ENCODE peak calls at places on chromosomes 12 and 14, in five cellular contexts. K is Caco-2, Q is upper lobe of right lung, Y is NB4, F is cardiac muscle cell. E is an unnamed sample.

GRCh38 chr12:19093218-19093617 is 36.3 kb upstream of the PLEKHA5 start:
- DNase-seq in K (no peak), Q (no peak), Y (no peak), F (no peak), E (no peak)

GRCh38 chr12:14167005-14167628 is 185.7 kb upstream of the GRIN2B start:
- DNase-seq in K (peak), Q (no peak), Y (peak), F (peak), E (peak)

GRCh38 chr12:121391619-121392324 is 8.1 kb upstream of the RNF34 start:
- DNase-seq in K (no peak), Q (no peak), Y (peak), F (no peak), E (peak)

GRCh38 chr14:59848671-59849070 is 21.9 kb downstream of the RTN1 start:
- DNase-seq in K (no peak), Q (no peak), Y (no peak), F (no peak), E (no peak)

GRCh38 chr12:65948320-65949008 is 124.2 kb downstream of the HMGA2 start:
- DNase-seq in K (no peak), Q (peak), Y (no peak), F (no peak), E (no peak)

GRCh38 chr12:118330421-118331018 is 42.2 kb downstream of the TAOK3 start:
- DNase-seq in K (no peak), Q (no peak), Y (peak), F (no peak), E (peak)

GRCh38 chr12:96239711-96240234 is 45.6 kb downstream of the ELK3 start:
- DNase-seq in K (no peak), Q (no peak), Y (no peak), F (peak), E (no peak)

GRCh38 chr12:4109826-4110225 is 163.7 kb upstream of the CCND2 start:
- DNase-seq in K (no peak), Q (peak), Y (no peak), F (no peak), E (no peak)

GRCh38 chr14:76203086-76204001 is 51.6 kb downstream of the GPATCH2L start:
- DNase-seq in K (no peak), Q (no peak), Y (no peak), F (no peak), E (peak)

GRCh38 chr14:64695071-64695470 is 9.2 kb upstream of the PLEKHG3 start:
- DNase-seq in K (no peak), Q (no peak), Y (no peak), F (no peak), E (no peak)

GRCh38 chr14:103699901-103700752 is 15.1 kb downstream of the XRCC3 start:
- DNase-seq in K (no peak), Q (no peak), Y (no peak), F (no peak), E (no peak)

GRCh38 chr12:53063708-53064612 is 14.1 kb downstream of the TNS2 start:
- DNase-seq in K (no peak), Q (peak), Y (no peak), F (no peak), E (no peak)

GRCh38 chr14:36510078-36510799 is 9.8 kb downstream of the NKX2-1 start:
- DNase-seq in K (no peak), Q (peak), Y (no peak), F (no peak), E (no peak)

GRCh38 chr12:66641057-66641456 is 37.8 kb downstream of the GRIP1 start:
- DNase-seq in K (no peak), Q (no peak), Y (no peak), F (no peak), E (no peak)

GRCh38 chr12:115440438-115440837 is 756.5 kb upstream of the TBX3 start:
- DNase-seq in K (no peak), Q (no peak), Y (no peak), F (no peak), E (no peak)

GRCh38 chr14:60922050-60922449 is 58.8 kb downstream of the TRMT5 start:
- DNase-seq in K (no peak), Q (no peak), Y (no peak), F (no peak), E (no peak)

GRCh38 chr12:59494617-59495016 is 101.2 kb upstream of the SLC16A7 start:
- DNase-seq in K (no peak), Q (no peak), Y (no peak), F (no peak), E (no peak)

GRCh38 chr12:96211989-96212388 is 17.8 kb downstream of the ELK3 start:
- DNase-seq in K (no peak), Q (no peak), Y (peak), F (no peak), E (peak)

GRCh38 chr14:63459738-63460137 is 83.4 kb downstream of the PPP2R5E start:
- DNase-seq in K (no peak), Q (no peak), Y (no peak), F (no peak), E (no peak)

GRCh38 chr12:98058838-98059237 is 456.6 kb upstream of the TMPO start:
- DNase-seq in K (no peak), Q (no peak), Y (no peak), F (no peak), E (no peak)

GRCh38 chr12:123578243-123578642 is 6.1 kb upstream of the TMED2 start:
- DNase-seq in K (no peak), Q (no peak), Y (no peak), F (no peak), E (no peak)

GRCh38 chr12:105083551-105084105 is 630 bp downstream of the ALDH1L2 start:
- DNase-seq in K (peak), Q (peak), Y (peak), F (peak), E (peak)

GRCh38 chr12:102740157-102741032 is 176.6 kb downstream of the PAH start:
- DNase-seq in K (peak), Q (no peak), Y (peak), F (peak), E (peak)

GRCh38 chr12:122423258-122424165 is 1.0 kb upstream of the CLIP1 start:
- DNase-seq in K (peak), Q (no peak), Y (peak), F (peak), E (no peak)

GRCh38 chr14:89672636-89673279 is 255.7 kb upstream of the FOXN3 start:
- DNase-seq in K (peak), Q (no peak), Y (no peak), F (peak), E (no peak)

GRCh38 chr12:9951026-9951652 is 19.0 kb upstream of the CLEC2A start:
- DNase-seq in K (no peak), Q (no peak), Y (peak), F (no peak), E (peak)

GRCh38 chr12:50112456-50113218 is 601 bp downstream of the COX14 start:
- DNase-seq in K (peak), Q (no peak), Y (no peak), F (peak), E (no peak)

GRCh38 chr14:94748667-94749347 is 21.1 kb downstream of the GSC start:
- DNase-seq in K (peak), Q (no peak), Y (peak), F (peak), E (peak)

GRCh38 chr12:77835982-77836381 is 5.3 kb downstream of the NAV3 start:
- DNase-seq in K (no peak), Q (no peak), Y (no peak), F (no peak), E (no peak)

GRCh38 chr14:61025239-61026223 is 44.5 kb downstream of the SLC38A6 start:
- DNase-seq in K (peak), Q (no peak), Y (peak), F (peak), E (peak)

GRCh38 chr12:15336772-15337553 is 14.7 kb downstream of the PTPRO start:
- DNase-seq in K (no peak), Q (no peak), Y (no peak), F (no peak), E (no peak)

GRCh38 chr12:106893451-106893850 is 62.3 kb upstream of the TMEM263 start:
- DNase-seq in K (no peak), Q (no peak), Y (no peak), F (no peak), E (no peak)

GRCh38 chr12:121926874-121927706 is 8.7 kb downstream of the CFAP251 start:
- DNase-seq in K (no peak), Q (no peak), Y (peak), F (no peak), E (peak)

GRCh38 chr14:22497671-22498093 is 91.3 kb downstream of the DAD1 start:
- DNase-seq in K (no peak), Q (no peak), Y (no peak), F (no peak), E (no peak)

GRCh38 chr12:115511971-115512370 is 765.5 kb downstream of the MED13L start:
- DNase-seq in K (no peak), Q (no peak), Y (no peak), F (no peak), E (no peak)

GRCh38 chr12:49750994-49751393 is 9.6 kb downstream of the TMBIM6 start:
- DNase-seq in K (no peak), Q (no peak), Y (no peak), F (no peak), E (no peak)

GRCh38 chr12:17076335-17076734 is 470.4 kb upstream of the LMO3 start:
- DNase-seq in K (peak), Q (no peak), Y (no peak), F (no peak), E (no peak)

GRCh38 chr12:17077594-17077993 is 471.6 kb upstream of the LMO3 start:
- DNase-seq in K (no peak), Q (no peak), Y (no peak), F (no peak), E (no peak)

GRCh38 chr12:17079251-17079909 is 473.4 kb upstream of the LMO3 start:
- DNase-seq in K (no peak), Q (no peak), Y (no peak), F (no peak), E (no peak)
- TF ChIP-seq CTCF in K (peak), Q (no peak), Y (peak), F (no peak), E (no peak)

GRCh38 chr12:26651566-26652188 is 181.3 kb downstream of the ITPR2 start:
- DNase-seq in K (peak), Q (no peak), Y (peak), F (peak), E (peak)
- TF ChIP-seq CTCF in K (peak), Q (peak), Y (peak), F (peak), E (peak)

GRCh38 chr12:93466625-93467350 is 526 bp upstream of the MRPL42 start:
- DNase-seq in K (no peak), Q (no peak), Y (no peak), F (no peak), E (no peak)
- TF ChIP-seq CTCF in K (no peak), Q (no peak), Y (no peak), F (no peak), E (no peak)

GRCh38 chr12:111126331-111126730 is 206.0 kb upstream of the MYL2 start:
- DNase-seq in K (no peak), Q (no peak), Y (peak), F (no peak), E (no peak)

GRCh38 chr12:111123390-111123789 is 203.0 kb upstream of the MYL2 start:
- DNase-seq in K (no peak), Q (no peak), Y (no peak), F (no peak), E (no peak)

GRCh38 chr12:111124183-111124582 is 203.8 kb upstream of the MYL2 start:
- DNase-seq in K (no peak), Q (no peak), Y (no peak), F (no peak), E (no peak)

GRCh38 chr12:111122458-111122878 is 202.1 kb upstream of the MYL2 start:
- DNase-seq in K (no peak), Q (no peak), Y (no peak), F (no peak), E (no peak)

DNA sequence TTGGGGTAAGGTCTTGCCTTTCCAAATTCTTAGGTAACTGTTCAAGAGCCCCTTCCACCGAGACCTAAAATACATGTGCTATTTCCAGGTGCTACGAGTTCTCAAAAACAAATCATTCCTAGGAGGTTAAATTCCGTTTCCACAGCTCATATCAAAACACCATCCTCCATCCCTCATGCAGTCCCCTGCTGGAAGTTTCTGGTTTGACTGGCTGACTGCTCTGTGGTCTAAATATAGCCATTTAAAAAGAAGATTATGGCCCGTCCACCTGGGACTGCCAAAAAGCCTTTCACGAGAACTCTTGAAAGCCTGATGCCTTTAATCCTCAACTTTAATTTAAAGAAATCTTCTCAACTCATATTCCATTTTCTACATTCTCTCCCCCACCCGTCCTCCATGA is 201.5 kb upstream of the MYL2 start:
- DNase-seq in K (no peak), Q (no peak), Y (no peak), F (peak), E (no peak)
- TF ChIP-seq CTCF in K (no peak), Q (no peak), Y (no peak), F (no peak), E (no peak)

DNA sequence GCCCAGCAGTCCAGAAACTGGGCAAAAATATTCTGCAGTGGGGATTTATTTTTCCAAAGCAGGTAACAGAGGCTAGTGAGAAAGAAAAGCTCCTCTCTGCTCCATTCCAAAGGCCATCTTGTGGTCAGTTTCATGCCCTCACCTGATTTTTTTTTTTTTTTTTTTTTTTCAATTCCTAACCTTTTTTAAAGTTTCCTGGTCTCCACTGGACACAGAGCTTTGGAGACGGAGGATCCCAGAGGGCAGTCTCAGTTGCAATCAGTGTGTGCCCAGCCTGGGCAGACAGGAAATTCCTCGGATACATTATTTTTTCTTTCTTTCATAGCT is 178.7 kb upstream of the BCL2L14 start:
- DNase-seq in K (no peak), Q (no peak), Y (no peak), F (peak), E (no peak)
- TF ChIP-seq CTCF in K (peak), Q (peak), Y (no peak), F (peak), E (no peak)

GRCh38 chr14:100670017-100670974 is 56.4 kb upstream of the DLK1 start:
- DNase-seq in K (no peak), Q (no peak), Y (no peak), F (no peak), E (no peak)
- TF ChIP-seq CTCF in K (no peak), Q (no peak), Y (no peak), F (no peak), E (no peak)